ENCODE peak calls at places on chromosomes 11 and 22, in ten cellular contexts. One of them, this sample, is unnamed. For H3K79me2, the result is how much of the 10 kb centered on the place peaks cover.

GRCh38 chr22:40178417-40179409 is 988 bp downstream of the TNRC6B start:
- DNase-seq in fibroblast of lung: peak
- DNase-seq in PC-9: no peak
- DNase-seq in neural progenitor cell: peak
- DNase-seq in K562: peak
- DNase-seq in mammary epithelial cell: no peak
- DNase-seq in hepatocyte: peak
- DNase-seq in GM23338: peak
- DNase-seq in PC-3: peak
- DNase-seq in GM23248: peak
- DNase-seq in this sample: no peak

GRCh38 chr11:18367431-18367830 is 26.9 kb upstream of the LDHA start:
- DNase-seq in fibroblast of lung: no peak
- DNase-seq in PC-9: no peak
- DNase-seq in neural progenitor cell: no peak
- DNase-seq in K562: no peak
- DNase-seq in mammary epithelial cell: no peak
- DNase-seq in hepatocyte: no peak
- DNase-seq in GM23338: no peak
- DNase-seq in PC-3: no peak
- DNase-seq in GM23248: peak
- DNase-seq in this sample: peak

GRCh38 chr11:32830413-32830738 is 649 bp downstream of the PRRG4 start:
- DNase-seq in fibroblast of lung: no peak
- DNase-seq in PC-9: peak
- DNase-seq in neural progenitor cell: no peak
- DNase-seq in K562: no peak
- DNase-seq in mammary epithelial cell: peak
- DNase-seq in hepatocyte: peak
- DNase-seq in GM23338: peak
- DNase-seq in PC-3: peak
- DNase-seq in GM23248: no peak
- DNase-seq in this sample: no peak

GRCh38 chr11:17498058-17498457 is 21.4 kb upstream of the ABCC8 start:
- DNase-seq in fibroblast of lung: no peak
- DNase-seq in PC-9: no peak
- DNase-seq in neural progenitor cell: no peak
- DNase-seq in K562: no peak
- DNase-seq in mammary epithelial cell: no peak
- DNase-seq in hepatocyte: no peak
- DNase-seq in GM23338: peak
- DNase-seq in PC-3: no peak
- DNase-seq in GM23248: no peak
- DNase-seq in this sample: no peak

GRCh38 chr11:10866893-10867331 is 9.1 kb upstream of the ZBED5 start:
- DNase-seq in fibroblast of lung: peak
- DNase-seq in PC-9: no peak
- DNase-seq in neural progenitor cell: no peak
- DNase-seq in K562: peak
- DNase-seq in mammary epithelial cell: no peak
- DNase-seq in hepatocyte: peak
- DNase-seq in GM23338: no peak
- DNase-seq in PC-3: peak
- DNase-seq in GM23248: peak
- DNase-seq in this sample: no peak

GRCh38 chr22:35997438-35997837 is 31.2 kb downstream of the RBFOX2 start:
- DNase-seq in fibroblast of lung: peak
- DNase-seq in PC-9: no peak
- DNase-seq in neural progenitor cell: no peak
- DNase-seq in K562: no peak
- DNase-seq in mammary epithelial cell: no peak
- DNase-seq in hepatocyte: peak
- DNase-seq in GM23338: no peak
- DNase-seq in PC-3: no peak
- DNase-seq in GM23248: no peak
- DNase-seq in this sample: no peak

GRCh38 chr11:41461057-41461681 is 1.7 kb upstream of the LRRC4C start:
- DNase-seq in fibroblast of lung: no peak
- DNase-seq in PC-9: no peak
- DNase-seq in neural progenitor cell: peak
- DNase-seq in K562: peak
- DNase-seq in mammary epithelial cell: peak
- DNase-seq in hepatocyte: peak
- DNase-seq in GM23338: peak
- DNase-seq in PC-3: peak
- DNase-seq in GM23248: peak
- DNase-seq in this sample: no peak

GRCh38 chr11:12625438-12626071 is 48.7 kb upstream of the TEAD1 start:
- DNase-seq in fibroblast of lung: peak
- DNase-seq in PC-9: no peak
- DNase-seq in neural progenitor cell: no peak
- DNase-seq in K562: peak
- DNase-seq in mammary epithelial cell: peak
- DNase-seq in hepatocyte: no peak
- DNase-seq in GM23338: no peak
- DNase-seq in PC-3: peak
- DNase-seq in GM23248: peak
- DNase-seq in this sample: no peak

GRCh38 chr11:72102162-72102561 is 935 bp downstream of the LAMTOR1 start:
- DNase-seq in fibroblast of lung: no peak
- DNase-seq in PC-9: no peak
- DNase-seq in neural progenitor cell: no peak
- DNase-seq in K562: no peak
- DNase-seq in mammary epithelial cell: no peak
- DNase-seq in hepatocyte: no peak
- DNase-seq in GM23338: no peak
- DNase-seq in PC-3: no peak
- DNase-seq in GM23248: peak
- DNase-seq in this sample: no peak
- H3K79me2 ChIP-seq in fibroblast of lung: under half
- H3K79me2 ChIP-seq in PC-9: under half
- H3K79me2 ChIP-seq in neural progenitor cell: under half
- H3K79me2 ChIP-seq in K562: under half
- H3K79me2 ChIP-seq in mammary epithelial cell: under half
- H3K79me2 ChIP-seq in hepatocyte: under half
- H3K79me2 ChIP-seq in GM23338: under half
- H3K79me2 ChIP-seq in PC-3: under half
- H3K79me2 ChIP-seq in GM23248: under half
- H3K79me2 ChIP-seq in this sample: under half

DNA sequence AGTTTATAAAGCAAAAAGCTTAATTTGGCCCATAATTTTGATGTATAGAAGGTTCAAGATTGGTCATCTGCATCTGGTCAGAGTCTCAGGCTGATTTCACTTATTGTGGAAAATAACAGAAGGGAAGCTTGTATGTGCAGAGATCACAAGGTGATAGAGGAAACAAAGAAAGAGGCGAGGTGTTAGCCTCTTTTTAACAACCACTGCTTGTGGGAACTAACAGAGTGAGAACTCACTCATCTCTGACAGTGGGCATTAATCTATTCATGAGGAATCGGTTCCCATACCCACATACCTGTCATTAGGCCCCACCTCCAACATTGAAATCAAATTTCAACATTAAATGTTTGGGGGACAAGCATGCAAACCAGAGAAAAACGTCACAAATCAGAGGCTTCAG is 250.3 kb downstream of the GRM5 start:
- DNase-seq in fibroblast of lung: no peak
- DNase-seq in PC-9: no peak
- DNase-seq in neural progenitor cell: no peak
- DNase-seq in K562: no peak
- DNase-seq in mammary epithelial cell: no peak
- DNase-seq in hepatocyte: no peak
- DNase-seq in GM23338: no peak
- DNase-seq in PC-3: no peak
- DNase-seq in GM23248: no peak
- DNase-seq in this sample: no peak
- TF ChIP-seq EZH2 in fibroblast of lung: no peak
- TF ChIP-seq EZH2 in PC-9: no peak
- TF ChIP-seq EZH2 in neural progenitor cell: no peak
- TF ChIP-seq EZH2 in K562: no peak
- TF ChIP-seq EZH2 in mammary epithelial cell: no peak
- TF ChIP-seq EZH2 in hepatocyte: no peak
- TF ChIP-seq EZH2 in GM23338: no peak
- TF ChIP-seq EZH2 in PC-3: no peak
- TF ChIP-seq EZH2 in GM23248: no peak
- TF ChIP-seq EZH2 in this sample: no peak

GRCh38 chr11:124072147-124072546 is 31.0 kb upstream of the OR10G7 start:
- DNase-seq in fibroblast of lung: no peak
- DNase-seq in PC-9: no peak
- DNase-seq in neural progenitor cell: no peak
- DNase-seq in K562: no peak
- DNase-seq in mammary epithelial cell: no peak
- DNase-seq in hepatocyte: no peak
- DNase-seq in GM23338: no peak
- DNase-seq in PC-3: no peak
- DNase-seq in GM23248: no peak
- DNase-seq in this sample: no peak

GRCh38 chr11:124068711-124069110 is 27.6 kb upstream of the OR10G7 start:
- DNase-seq in fibroblast of lung: no peak
- DNase-seq in PC-9: no peak
- DNase-seq in neural progenitor cell: no peak
- DNase-seq in K562: no peak
- DNase-seq in mammary epithelial cell: no peak
- DNase-seq in hepatocyte: no peak
- DNase-seq in GM23338: no peak
- DNase-seq in PC-3: no peak
- DNase-seq in GM23248: no peak
- DNase-seq in this sample: no peak

GRCh38 chr11:124071622-124071948 is 30.5 kb upstream of the OR10G7 start:
- DNase-seq in fibroblast of lung: no peak
- DNase-seq in PC-9: no peak
- DNase-seq in neural progenitor cell: no peak
- DNase-seq in K562: no peak
- DNase-seq in mammary epithelial cell: no peak
- DNase-seq in hepatocyte: no peak
- DNase-seq in GM23338: peak
- DNase-seq in PC-3: no peak
- DNase-seq in GM23248: no peak
- DNase-seq in this sample: no peak

GRCh38 chr11:124070906-124071621 is 29.9 kb upstream of the OR10G7 start:
- DNase-seq in fibroblast of lung: peak
- DNase-seq in PC-9: peak
- DNase-seq in neural progenitor cell: peak
- DNase-seq in K562: peak
- DNase-seq in mammary epithelial cell: peak
- DNase-seq in hepatocyte: peak
- DNase-seq in GM23338: peak
- DNase-seq in PC-3: peak
- DNase-seq in GM23248: peak
- DNase-seq in this sample: no peak

DNA sequence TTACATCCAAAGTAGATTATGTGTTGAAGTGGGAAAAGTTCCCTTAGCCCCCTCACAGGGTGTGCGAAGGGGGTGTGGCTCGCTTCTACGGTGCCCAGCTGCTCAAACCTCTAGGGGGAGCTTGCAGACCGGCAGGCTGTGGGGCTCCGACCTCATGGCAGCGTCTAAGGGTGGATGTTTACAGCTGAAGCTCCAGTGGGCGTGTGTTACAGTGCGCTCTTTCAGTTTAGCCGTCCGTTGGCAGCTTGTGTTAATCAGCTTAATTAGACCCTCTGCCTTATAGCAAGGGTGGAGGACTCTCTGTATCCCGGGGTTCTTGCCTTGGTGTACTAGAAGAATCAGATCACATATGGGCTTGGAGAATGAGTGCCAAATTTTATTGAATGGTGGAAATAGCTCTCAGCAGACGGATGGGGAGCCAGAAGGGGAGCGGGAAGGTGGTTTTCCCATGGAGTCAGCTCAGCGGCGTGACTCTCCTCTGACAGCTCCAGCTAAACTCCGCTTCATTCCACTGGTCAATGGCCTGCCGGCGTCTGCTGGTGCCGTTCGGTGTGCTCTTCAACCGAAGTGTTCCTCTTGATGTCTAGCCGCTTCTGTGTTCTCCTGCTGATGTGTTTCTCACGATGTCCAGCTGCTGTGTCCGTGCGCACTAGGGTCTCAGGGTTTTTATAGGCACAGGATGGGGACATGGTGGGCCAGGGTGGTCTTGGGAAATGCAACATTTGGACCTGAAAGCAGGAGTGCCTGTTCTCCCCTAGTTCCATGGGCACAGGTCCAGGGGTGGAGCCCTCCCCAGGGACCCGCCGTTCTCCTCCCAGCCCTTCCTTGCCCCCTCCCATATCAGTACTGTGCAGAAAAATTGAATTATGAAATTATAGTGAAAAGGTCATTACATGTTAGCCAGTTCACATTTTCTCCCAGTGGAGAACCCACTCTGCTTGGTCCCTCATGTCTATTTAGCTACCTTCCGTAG is 28.6 kb upstream of the OR10G7 start:
- DNase-seq in fibroblast of lung: peak
- DNase-seq in PC-9: peak
- DNase-seq in neural progenitor cell: peak
- DNase-seq in K562: peak
- DNase-seq in mammary epithelial cell: peak
- DNase-seq in hepatocyte: peak
- DNase-seq in GM23338: peak
- DNase-seq in PC-3: peak
- DNase-seq in GM23248: peak
- DNase-seq in this sample: no peak
- H3K4me3 ChIP-seq in fibroblast of lung: peak
- H3K4me3 ChIP-seq in PC-9: no peak
- H3K4me3 ChIP-seq in neural progenitor cell: no peak
- H3K4me3 ChIP-seq in K562: peak
- H3K4me3 ChIP-seq in mammary epithelial cell: peak
- H3K4me3 ChIP-seq in hepatocyte: no peak
- H3K4me3 ChIP-seq in GM23338: peak
- H3K4me3 ChIP-seq in PC-3: peak
- H3K4me3 ChIP-seq in GM23248: peak
- H3K4me3 ChIP-seq in this sample: peak

GRCh38 chr11:65320386-65321075 is 5.9 kb downstream of the CDC42EP2 start:
- DNase-seq in fibroblast of lung: no peak
- DNase-seq in PC-9: no peak
- DNase-seq in neural progenitor cell: no peak
- DNase-seq in K562: no peak
- DNase-seq in mammary epithelial cell: no peak
- DNase-seq in hepatocyte: no peak
- DNase-seq in GM23338: no peak
- DNase-seq in PC-3: no peak
- DNase-seq in GM23248: no peak
- DNase-seq in this sample: no peak

GRCh38 chr11:65321828-65322495 is 7.3 kb downstream of the CDC42EP2 start:
- DNase-seq in fibroblast of lung: peak
- DNase-seq in PC-9: no peak
- DNase-seq in neural progenitor cell: no peak
- DNase-seq in K562: no peak
- DNase-seq in mammary epithelial cell: no peak
- DNase-seq in hepatocyte: no peak
- DNase-seq in GM23338: no peak
- DNase-seq in PC-3: no peak
- DNase-seq in GM23248: no peak
- DNase-seq in this sample: no peak

GRCh38 chr11:65316979-65317786 is 2.5 kb downstream of the CDC42EP2 start:
- DNase-seq in fibroblast of lung: peak
- DNase-seq in PC-9: peak
- DNase-seq in neural progenitor cell: peak
- DNase-seq in K562: peak
- DNase-seq in mammary epithelial cell: peak
- DNase-seq in hepatocyte: peak
- DNase-seq in GM23338: peak
- DNase-seq in PC-3: peak
- DNase-seq in GM23248: peak
- DNase-seq in this sample: peak

GRCh38 chr11:65323813-65324212 is 9.1 kb downstream of the CDC42EP2 start:
- DNase-seq in fibroblast of lung: peak
- DNase-seq in PC-9: no peak
- DNase-seq in neural progenitor cell: no peak
- DNase-seq in K562: no peak
- DNase-seq in mammary epithelial cell: no peak
- DNase-seq in hepatocyte: no peak
- DNase-seq in GM23338: no peak
- DNase-seq in PC-3: no peak
- DNase-seq in GM23248: no peak
- DNase-seq in this sample: no peak

DNA sequence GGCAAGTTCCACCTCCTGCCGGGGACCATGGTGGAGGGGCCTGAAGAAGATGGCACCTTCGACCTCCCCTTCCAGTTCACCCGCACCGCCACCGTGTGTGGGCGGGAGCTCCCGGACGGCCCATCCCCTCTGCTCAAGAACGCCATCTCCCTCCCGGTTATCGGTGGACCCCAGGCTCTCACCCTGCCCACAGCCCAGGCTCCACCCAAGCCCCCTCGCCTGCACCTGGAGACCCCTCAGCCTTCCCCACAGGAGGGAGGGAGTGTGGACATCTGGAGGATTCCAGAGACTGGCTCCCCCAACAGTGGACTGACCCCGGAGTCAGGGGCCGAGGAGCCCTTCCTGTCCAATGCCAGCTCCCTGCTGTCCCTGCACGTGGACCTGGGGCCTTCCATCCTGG is 6.4 kb downstream of the CDC42EP2 start:
- DNase-seq in fibroblast of lung: no peak
- DNase-seq in PC-9: no peak
- DNase-seq in neural progenitor cell: no peak
- DNase-seq in K562: no peak
- DNase-seq in mammary epithelial cell: no peak
- DNase-seq in hepatocyte: no peak
- DNase-seq in GM23338: no peak
- DNase-seq in PC-3: no peak
- DNase-seq in GM23248: no peak
- DNase-seq in this sample: no peak
- H3K79me2 ChIP-seq in fibroblast of lung: half or more
- H3K79me2 ChIP-seq in PC-9: under half
- H3K79me2 ChIP-seq in neural progenitor cell: under half
- H3K79me2 ChIP-seq in K562: under half
- H3K79me2 ChIP-seq in mammary epithelial cell: half or more
- H3K79me2 ChIP-seq in hepatocyte: half or more
- H3K79me2 ChIP-seq in GM23338: under half
- H3K79me2 ChIP-seq in PC-3: half or more
- H3K79me2 ChIP-seq in GM23248: half or more
- H3K79me2 ChIP-seq in this sample: half or more